ENCODE peak calls at places on chromosome 11, in nine cellular contexts. I, M, L, O, B, V, P, D and W are unnamed samples.

GRCh38 chr11:22130462-22131053 is 62.3 kb upstream of the ANO5 start:
- DNase-seq in I (no peak), M (no peak), L (no peak), O (no peak), B (peak), V (no peak), P (no peak), D (no peak), W (no peak)

GRCh38 chr11:45768486-45768885 is 36.5 kb upstream of the SLC35C1 start:
- DNase-seq in I (no peak), M (no peak), L (no peak), O (no peak), B (no peak), V (no peak), P (no peak), D (no peak), W (no peak)

GRCh38 chr11:125429174-125429707 is 66.8 kb downstream of the FEZ1 start:
- DNase-seq in I (peak), M (peak), L (no peak), O (no peak), B (peak), V (peak), P (no peak), D (peak), W (no peak)

GRCh38 chr11:5476184-5476819 is 12.2 kb upstream of the OR52D1 start:
- DNase-seq in I (no peak), M (peak), L (no peak), O (no peak), B (peak), V (peak), P (no peak), D (peak), W (peak)

GRCh38 chr11:64019106-64020031 is 16.4 kb upstream of the FLRT1 start:
- DNase-seq in I (no peak), M (peak), L (no peak), O (no peak), B (no peak), V (no peak), P (no peak), D (peak), W (no peak)

GRCh38 chr11:2315395-2316168 is 13.8 kb downstream of the TSPAN32 start:
- DNase-seq in I (no peak), M (no peak), L (no peak), O (peak), B (no peak), V (no peak), P (no peak), D (no peak), W (no peak)

GRCh38 chr11:3970101-3970500 is 114.6 kb downstream of the STIM1 start:
- DNase-seq in I (no peak), M (no peak), L (no peak), O (no peak), B (no peak), V (no peak), P (no peak), D (no peak), W (no peak)

GRCh38 chr11:73087730-73088129 is 54.4 kb downstream of the FCHSD2 start:
- DNase-seq in I (no peak), M (no peak), L (no peak), O (no peak), B (peak), V (peak), P (no peak), D (no peak), W (peak)

GRCh38 chr11:77487790-77488189 is 13.9 kb upstream of the PAK1 start:
- DNase-seq in I (no peak), M (no peak), L (no peak), O (no peak), B (peak), V (no peak), P (no peak), D (no peak), W (no peak)

GRCh38 chr11:94450061-94450460 is 43.6 kb downstream of the MRE11 start:
- DNase-seq in I (no peak), M (no peak), L (no peak), O (no peak), B (peak), V (peak), P (no peak), D (no peak), W (peak)

GRCh38 chr11:133228406-133229330 is 303.6 kb downstream of the OPCML start:
- DNase-seq in I (no peak), M (peak), L (no peak), O (peak), B (no peak), V (no peak), P (no peak), D (no peak), W (no peak)

GRCh38 chr11:103894034-103894433 is 142.4 kb upstream of the DDI1 start:
- DNase-seq in I (no peak), M (no peak), L (no peak), O (no peak), B (no peak), V (no peak), P (no peak), D (no peak), W (no peak)

DNA sequence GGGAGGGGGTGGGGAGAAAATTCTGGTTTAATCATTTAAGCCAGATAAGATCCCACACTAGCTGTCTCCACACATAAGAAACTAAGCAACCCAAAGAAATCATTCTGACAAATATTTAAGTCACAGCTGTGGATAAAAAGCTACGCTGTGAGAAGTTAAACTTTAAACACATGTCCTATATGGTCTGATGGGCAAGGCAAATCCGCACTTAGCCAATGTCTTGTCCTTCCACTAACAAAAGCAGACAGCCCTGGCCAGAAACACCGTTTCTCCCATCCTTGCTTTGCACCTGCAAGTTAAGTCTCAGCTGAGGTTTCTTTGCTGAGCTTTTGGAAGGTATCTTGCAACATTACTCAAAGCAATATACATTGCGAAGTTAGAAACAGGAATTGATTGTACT is 68.0 kb downstream of the ETS1 start:
- DNase-seq in I (no peak), M (no peak), L (no peak), O (no peak), B (no peak), V (no peak), P (no peak), D (no peak), W (no peak)
- H3K4me3 ChIP-seq in I (no peak), M (no peak), L (peak), O (peak), B (no peak), V (peak), P (peak), D (no peak), W (peak)

GRCh38 chr11:102470257-102470656 is 17.7 kb upstream of the TMEM123 start:
- DNase-seq in I (no peak), M (no peak), L (no peak), O (no peak), B (no peak), V (no peak), P (no peak), D (no peak), W (no peak)
- H3K4me3 ChIP-seq in I (no peak), M (no peak), L (no peak), O (no peak), B (no peak), V (no peak), P (no peak), D (no peak), W (no peak)

GRCh38 chr11:118343981-118344521 is at the start of gene CD3G:
- DNase-seq in I (no peak), M (no peak), L (no peak), O (no peak), B (no peak), V (no peak), P (no peak), D (no peak), W (no peak)

GRCh38 chr11:118343248-118343647 is 743 bp upstream of the CD3D start:
- DNase-seq in I (no peak), M (no peak), L (no peak), O (no peak), B (no peak), V (no peak), P (no peak), D (no peak), W (no peak)

GRCh38 chr11:118342503-118343161 is at the start of gene CD3D:
- DNase-seq in I (no peak), M (no peak), L (no peak), O (no peak), B (no peak), V (no peak), P (no peak), D (no peak), W (no peak)

GRCh38 chr11:118340437-118340836 is 2.1 kb downstream of the CD3D start:
- DNase-seq in I (no peak), M (no peak), L (no peak), O (no peak), B (no peak), V (no peak), P (no peak), D (no peak), W (no peak)

DNA sequence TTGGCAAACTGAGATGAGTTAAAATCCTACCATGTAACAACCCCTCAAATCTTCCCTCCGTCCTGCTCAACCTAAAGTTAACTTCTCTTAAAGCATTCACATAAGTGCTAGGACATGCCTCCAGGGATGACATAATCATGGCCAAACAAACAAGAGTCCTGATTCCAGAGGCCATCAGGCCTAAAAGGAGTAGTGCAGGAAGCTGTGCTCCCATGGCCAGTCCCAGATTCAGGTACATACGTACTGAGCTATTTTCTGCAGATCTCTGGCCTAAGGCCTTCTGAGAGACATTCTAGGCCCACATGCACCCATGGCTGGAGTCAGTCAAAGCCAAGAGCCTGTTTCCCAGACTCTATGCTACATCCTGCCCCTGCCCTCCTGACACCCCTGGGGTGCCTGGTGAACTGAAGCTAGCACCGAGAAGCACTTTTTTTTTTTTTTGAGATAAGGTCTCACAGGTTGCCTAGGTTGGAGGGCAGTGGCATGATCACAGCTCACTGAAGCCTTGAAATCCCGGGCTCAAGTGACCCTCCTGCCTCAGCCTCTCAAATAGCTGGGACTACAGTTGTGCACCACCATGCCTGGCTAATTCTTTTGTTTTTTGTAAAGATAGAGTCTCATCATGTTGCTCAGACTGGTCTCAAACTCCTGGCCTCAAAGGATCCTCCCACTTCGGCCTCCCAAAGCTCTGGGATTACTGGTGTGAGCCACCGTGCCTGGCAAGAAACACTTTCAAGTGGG is 586 bp downstream of the CD3D start:
- DNase-seq in I (no peak), M (no peak), L (no peak), O (no peak), B (peak), V (no peak), P (no peak), D (no peak), W (no peak)
- H3K4me3 ChIP-seq in I (no peak), M (no peak), L (peak), O (peak), B (no peak), V (no peak), P (no peak), D (no peak), W (no peak)

DNA sequence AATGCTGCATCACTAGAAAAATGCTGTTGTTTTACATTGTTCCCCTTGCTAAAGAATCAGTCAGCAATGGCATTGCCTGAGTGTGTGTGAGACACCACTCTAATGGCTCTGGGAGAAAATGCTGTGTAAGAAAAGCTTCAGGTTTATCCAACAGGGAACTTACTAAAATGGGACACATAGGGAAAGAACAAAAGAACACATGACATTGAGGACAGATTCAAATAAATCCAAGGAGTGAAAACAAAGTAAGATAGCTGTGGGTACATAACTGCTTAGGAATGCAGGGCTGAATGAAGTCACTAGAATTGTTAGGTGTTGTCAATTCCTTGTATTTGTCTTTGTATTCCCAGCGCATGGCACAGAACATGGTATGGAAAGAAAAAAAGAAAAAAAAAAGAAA is 24.2 kb downstream of the BLID start:
- DNase-seq in I (no peak), M (no peak), L (no peak), O (no peak), B (no peak), V (peak), P (no peak), D (no peak), W (no peak)
- H3K4me3 ChIP-seq in I (no peak), M (no peak), L (no peak), O (no peak), B (no peak), V (no peak), P (no peak), D (no peak), W (no peak)

GRCh38 chr11:129247129-129247528 is 55.0 kb upstream of the ARHGAP32 start:
- DNase-seq in I (no peak), M (no peak), L (no peak), O (no peak), B (no peak), V (peak), P (no peak), D (no peak), W (no peak)
- H3K4me3 ChIP-seq in I (no peak), M (no peak), L (no peak), O (no peak), B (no peak), V (no peak), P (no peak), D (no peak), W (no peak)

DNA sequence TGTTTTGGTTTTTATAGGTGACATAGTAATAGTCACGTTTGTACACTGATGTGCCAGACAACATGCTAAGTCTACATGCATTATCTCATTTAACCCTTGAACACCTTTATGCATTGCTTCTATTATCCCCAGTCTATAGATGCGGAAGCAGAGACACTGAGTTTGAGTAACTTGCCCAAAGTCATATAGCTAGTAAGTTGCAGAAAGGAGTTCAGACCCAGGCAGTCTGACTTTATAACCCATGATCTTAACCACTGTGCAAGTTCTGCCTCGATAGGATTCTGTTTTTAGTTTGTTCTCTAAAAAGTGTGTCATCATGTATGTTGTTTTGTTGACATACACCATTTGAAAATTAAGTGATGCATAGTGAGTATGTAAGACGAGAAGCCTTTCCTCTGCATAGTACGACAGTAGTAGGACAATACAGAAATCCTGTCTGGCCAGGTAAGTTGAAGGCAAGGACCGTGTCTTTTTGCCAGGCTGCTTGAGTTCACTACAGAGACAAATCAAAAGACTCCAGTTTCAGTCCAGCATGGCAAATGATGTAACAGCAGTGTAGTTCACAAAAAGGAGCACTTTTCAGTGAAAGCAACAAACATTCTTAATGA is 3.3 kb downstream of the ZC3H12C start:
- DNase-seq in I (no peak), M (no peak), L (no peak), O (no peak), B (peak), V (no peak), P (no peak), D (no peak), W (no peak)
- H3K4me3 ChIP-seq in I (no peak), M (no peak), L (no peak), O (no peak), B (no peak), V (peak), P (no peak), D (no peak), W (no peak)

GRCh38 chr11:47354913-47355282 is 2.4 kb upstream of the MYBPC3 start:
- DNase-seq in I (no peak), M (no peak), L (no peak), O (no peak), B (no peak), V (no peak), P (peak), D (no peak), W (no peak)
- H3K4me3 ChIP-seq in I (peak), M (no peak), L (peak), O (peak), B (peak), V (no peak), P (peak), D (no peak), W (peak)